ENCODE peak calls at places on chromosomes 3 and 15, in seven cellular contexts. X, U, A, B, I, J and H are unnamed samples.
A peak's percentile ranks its signal among the peaks of the same experiment; 100 is the strongest.

GRCh38 chr15:29670266-29670665 is 152.0 kb downstream of the TJP1 start:
- DNase-seq in X (no peak), U (no peak), A (no peak), B (no peak), I (no peak), J (no peak), H (no peak)

GRCh38 chr3:127337001-127337400 is 49.2 kb upstream of the PRR20G start:
- DNase-seq in X (no peak), U (no peak), A (no peak), B (no peak), I (no peak), J (no peak), H (no peak)

GRCh38 chr3:31955581-31955980 is 25.5 kb downstream of the OSBPL10 start:
- DNase-seq in X (no peak), U (no peak), A (no peak), B (no peak), I (no peak), J (no peak), H (no peak)

GRCh38 chr15:77844798-77845446 is 212.2 kb upstream of the LINGO1 start:
- DNase-seq in X (no peak), U (no peak), A (no peak), B (no peak), I (no peak), J (no peak), H (no peak)

GRCh38 chr3:138078096-138078495 is 37.3 kb downstream of the DZIP1L start:
- DNase-seq in X (no peak), U (peak; percentile 63), A (no peak), B (peak; percentile 94), I (no peak), J (peak; percentile 77), H (no peak)

GRCh38 chr3:61269460-61269859 is 18.2 kb upstream of the FHIT start:
- DNase-seq in X (no peak), U (no peak), A (no peak), B (no peak), I (no peak), J (no peak), H (no peak)

GRCh38 chr15:75736256-75736655 is 23.6 kb upstream of the CSPG4 start:
- DNase-seq in X (no peak), U (no peak), A (no peak), B (no peak), I (no peak), J (no peak), H (no peak)

GRCh38 chr15:81400640-81401236 is 26.7 kb upstream of the TMC3 start:
- DNase-seq in X (peak; percentile 22), U (peak; percentile 51), A (no peak), B (peak; percentile 48), I (peak; percentile 13), J (peak; percentile 58), H (peak; percentile 65)

GRCh38 chr3:116201032-116201690 is 244.1 kb downstream of the LSAMP start:
- DNase-seq in X (no peak), U (no peak), A (no peak), B (no peak), I (no peak), J (no peak), H (no peak)

GRCh38 chr15:71667228-71667627 is 143.1 kb upstream of the NR2E3 start:
- DNase-seq in X (no peak), U (no peak), A (no peak), B (no peak), I (no peak), J (no peak), H (no peak)

GRCh38 chr15:83565553-83566159 is 88.3 kb upstream of the ADAMTSL3 start:
- DNase-seq in X (peak; percentile 26), U (peak; percentile 3), A (no peak), B (peak; percentile 31), I (peak; percentile 0), J (peak; percentile 29), H (peak; percentile 44)

GRCh38 chr3:101122678-101123077 is 129.5 kb upstream of the ABI3BP start:
- DNase-seq in X (no peak), U (no peak), A (no peak), B (no peak), I (no peak), J (no peak), H (no peak)

GRCh38 chr15:73624530-73624929 is 8.7 kb downstream of the NPTN start:
- DNase-seq in X (no peak), U (no peak), A (no peak), B (no peak), I (no peak), J (no peak), H (no peak)